ENCODE peak calls at places on chromosomes 12 and 14, in six cellular contexts. H, J, E, P, N and Y are unnamed samples.

GRCh38 chr12:59357811-59358210 is 238.0 kb upstream of the SLC16A7 start:
- DNase-seq in E (no peak), H (no peak), P (no peak), J (no peak), N (no peak), Y (no peak)

GRCh38 chr14:36508418-36509051 is 11.5 kb downstream of the NKX2-1 start:
- DNase-seq in E (no peak), P (no peak), H (no peak), J (no peak), N (no peak), Y (peak; percentile 83)

GRCh38 chr14:54483073-54483745 is 5.6 kb downstream of the GMFB start:
- DNase-seq in J (no peak), P (no peak), N (no peak), E (no peak), H (no peak), Y (no peak)

GRCh38 chr12:14454098-14454907 is 88.8 kb downstream of the ATF7IP start:
- DNase-seq in E (no peak), P (peak; percentile 76), N (no peak), H (no peak), J (no peak), Y (peak; percentile 52)

GRCh38 chr12:15887043-15887817 is 5.0 kb downstream of the STRAP start:
- DNase-seq in H (no peak), N (no peak), P (no peak), J (no peak), E (no peak), Y (no peak)

GRCh38 chr14:103607039-103607668 is 21.9 kb upstream of the KLC1 start:
- DNase-seq in H (peak; percentile 81), N (peak; percentile 82), E (peak; percentile 71), J (peak; percentile 85), P (peak; percentile 97), Y (peak; percentile 84)

GRCh38 chr12:23752245-23752644 is 197.2 kb downstream of the SOX5 start:
- DNase-seq in H (no peak), E (no peak), J (no peak), N (no peak), P (no peak), Y (no peak)

GRCh38 chr14:22531451-22532344 is 57.3 kb downstream of the DAD1 start:
- DNase-seq in E (no peak), P (no peak), H (no peak), J (no peak), N (no peak), Y (no peak)

GRCh38 chr12:45388545-45388944 is 172.7 kb downstream of the ANO6 start:
- DNase-seq in J (no peak), H (peak; percentile 15), N (no peak), P (peak; percentile 79), E (no peak), Y (peak; percentile 50)

GRCh38 chr12:91139264-91139663 is 28.0 kb upstream of the LUM start:
- DNase-seq in N (no peak), P (peak; percentile 23), E (no peak), J (no peak), H (no peak), Y (no peak)

GRCh38 chr14:93114068-93114710 is 1.5 kb downstream of the ITPK1 start:
- DNase-seq in H (no peak), P (no peak), E (peak; percentile 52), J (no peak), N (no peak), Y (peak; percentile 64)

GRCh38 chr12:1355396-1355795 is 239.0 kb downstream of the FBXL14 start:
- DNase-seq in E (no peak), J (no peak), N (no peak), P (peak; percentile 89), H (no peak), Y (no peak)

GRCh38 chr14:57866199-57866755 is 385 bp upstream of the SLC35F4 start:
- DNase-seq in P (no peak), J (no peak), H (no peak), E (no peak), N (no peak), Y (no peak)

GRCh38 chr14:27243360-27243759 is 645.5 kb upstream of the NOVA1 start:
- DNase-seq in N (no peak), J (no peak), H (no peak), E (no peak), P (no peak), Y (no peak)

GRCh38 chr12:120158351-120158750 is 36.2 kb downstream of the GCN1 start:
- DNase-seq in P (no peak), J (no peak), E (no peak), N (no peak), H (no peak), Y (peak; percentile 47)

GRCh38 chr12:62933220-62933870 is 1.6 kb downstream of the PPM1H start:
- DNase-seq in H (peak; percentile 22), J (peak; percentile 56), N (no peak), P (no peak), E (no peak), Y (peak; percentile 86)

GRCh38 chr14:73724696-73725095 is 10.5 kb upstream of the PNMA1 start:
- DNase-seq in J (no peak), N (no peak), P (no peak), E (no peak), H (no peak), Y (peak; percentile 27)
- H3K4me3 ChIP-seq in J (peak overlapping the region; percentile 47), N (no peak overlapping the region), P (no peak overlapping the region), E (no peak overlapping the region), H (no peak overlapping the region), Y (no peak overlapping the region)

GRCh38 chr12:107441906-107442305 is 243.7 kb upstream of the PWP1 start:
- DNase-seq in P (peak; percentile 69), E (no peak), N (no peak), J (no peak), H (no peak), Y (no peak)
- H3K4me3 ChIP-seq in P (peak overlapping the region; percentile 17), E (no peak overlapping the region), N (no peak overlapping the region), J (no peak overlapping the region), H (no peak overlapping the region), Y (no peak overlapping the region)

DNA sequence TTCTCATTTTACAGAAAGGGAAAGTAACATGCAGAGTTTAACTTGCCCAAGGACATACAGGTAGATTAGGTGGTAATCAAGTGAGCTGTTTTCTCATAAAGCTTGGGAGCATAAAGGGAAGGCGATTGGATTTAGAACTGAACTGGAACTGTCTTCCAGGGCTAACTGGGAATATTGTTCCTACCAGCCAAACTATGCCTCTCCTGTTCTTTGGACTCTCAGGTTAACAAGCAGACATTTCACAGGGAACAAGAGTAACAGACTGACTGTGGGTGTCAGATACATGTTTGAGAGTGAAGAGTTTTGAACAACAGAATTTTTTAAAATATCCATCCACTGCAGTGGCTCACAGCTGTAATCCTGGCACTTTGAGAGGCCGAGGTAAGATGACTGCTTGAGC is 15.5 kb downstream of the VCPKMT start:
- DNase-seq in P (no peak), H (no peak), N (no peak), J (no peak), E (no peak), Y (no peak)
- H3K4me3 ChIP-seq in P (no peak overlapping the region), H (no peak overlapping the region), N (no peak overlapping the region), J (no peak overlapping the region), E (no peak overlapping the region), Y (no peak overlapping the region)

DNA sequence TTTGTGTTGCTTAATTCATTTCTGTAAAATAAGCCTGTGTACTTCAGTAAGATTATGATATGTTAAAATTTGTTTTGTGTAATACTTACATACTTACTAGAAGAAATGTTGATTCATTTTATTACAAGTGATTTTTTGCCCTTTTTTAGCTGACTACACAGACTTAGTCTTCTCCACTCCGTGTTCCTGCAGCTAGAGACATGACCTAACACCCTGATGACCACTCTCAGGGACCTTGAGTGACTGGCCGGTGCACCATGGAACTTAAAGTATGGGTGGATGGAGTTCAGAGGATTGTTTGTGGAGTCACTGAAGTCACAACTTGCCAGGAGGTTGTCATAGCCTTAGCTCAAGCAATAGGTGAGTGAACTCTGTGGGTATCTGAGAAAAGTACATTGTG is 69.8 kb downstream of the BHLHE41 start:
- DNase-seq in H (no peak), E (no peak), N (no peak), P (no peak), J (no peak), Y (no peak)
- H3K4me3 ChIP-seq in H (no peak overlapping the region), E (no peak overlapping the region), N (no peak overlapping the region), P (no peak overlapping the region), J (no peak overlapping the region), Y (no peak overlapping the region)